ENCODE peak calls at places on chromosomes 11 and 22, in five cellular contexts. E is stimulated activated CD8-positive, alpha-beta memory T cell treated with anti-CD3 and anti-CD28 coated beads, Interleukin-12 subunit alpha, Interleukin-12 subunit beta, amount 100 ng/mL, for 1 hour; Q is activated CD8-positive, alpha-beta memory T cell treated with anti-CD3 and anti-CD28 coated beads for 48 hours; A is mesenteric fat pad; U is tibial nerve. R is an unnamed sample.

GRCh38 chr22:25622011-25622410 is 57.5 kb downstream of the GRK3 start:
- DNase-seq in E (no peak), Q (no peak), A (no peak), U (no peak), R (peak)

GRCh38 chr11:71937826-71938225 is 9.0 kb downstream of the RNF121 start:
- DNase-seq in E (no peak), Q (no peak), A (no peak), U (no peak), R (no peak)

GRCh38 chr11:75032550-75032935 is 43.8 kb downstream of the NEU3 start:
- DNase-seq in E (no peak), Q (no peak), A (no peak), U (no peak), R (no peak)

GRCh38 chr11:101835465-101836063 is 79.2 kb upstream of the CEP126 start:
- DNase-seq in E (no peak), Q (no peak), A (no peak), U (no peak), R (no peak)

GRCh38 chr22:44191036-44191454 is 10.3 kb downstream of the PARVG start:
- DNase-seq in E (no peak), Q (peak), A (no peak), U (no peak), R (no peak)

GRCh38 chr11:42172441-42172840 is 713.0 kb upstream of the LRRC4C start:
- DNase-seq in E (no peak), Q (no peak), A (no peak), U (no peak), R (no peak)

GRCh38 chr22:30892286-30892685 is 76.3 kb downstream of the MORC2 start:
- DNase-seq in E (no peak), Q (no peak), A (peak), U (no peak), R (no peak)

GRCh38 chr22:37552560-37553163 is 7.6 kb upstream of the CDC42EP1 start:
- DNase-seq in E (no peak), Q (no peak), A (no peak), U (no peak), R (no peak)

GRCh38 chr11:16771350-16772140 is 33.1 kb downstream of the C11orf58 start:
- DNase-seq in E (no peak), Q (no peak), A (peak), U (no peak), R (no peak)

GRCh38 chr11:8715501-8715900 is 32.9 kb downstream of the RPL27A start:
- DNase-seq in E (no peak), Q (no peak), A (no peak), U (peak), R (no peak)

GRCh38 chr22:47442821-47443220 is 680.4 kb downstream of the TBC1D22A start:
- DNase-seq in E (no peak), Q (no peak), A (peak), U (no peak), R (no peak)

GRCh38 chr11:66981976-66982578 is 7.0 kb downstream of the C11orf86 start:
- DNase-seq in E (no peak), Q (no peak), A (no peak), U (peak), R (peak)

GRCh38 chr11:129317564-129317963 is 58.1 kb upstream of the BARX2 start:
- DNase-seq in E (no peak), Q (no peak), A (no peak), U (no peak), R (no peak)

GRCh38 chr11:33005175-33005574 is 10.5 kb upstream of the DEPDC7 start:
- DNase-seq in E (no peak), Q (no peak), A (no peak), U (no peak), R (no peak)

GRCh38 chr22:23850136-23850611 is 7.5 kb upstream of the SLC2A11 start:
- DNase-seq in E (no peak), Q (no peak), A (no peak), U (no peak), R (no peak)

GRCh38 chr22:23216331-23217170 is 36.2 kb downstream of the BCR start:
- DNase-seq in E (peak), Q (peak), A (no peak), U (no peak), R (no peak)

GRCh38 chr11:70233511-70233919 is 30.4 kb downstream of the FADD start:
- DNase-seq in E (no peak), Q (no peak), A (no peak), U (no peak), R (peak)

GRCh38 chr11:116422976-116423375 is 349.8 kb downstream of the BUD13 start:
- DNase-seq in E (no peak), Q (no peak), A (no peak), U (no peak), R (no peak)

GRCh38 chr11:132610216-132610615 is 922.1 kb downstream of the OPCML start:
- DNase-seq in E (no peak), Q (no peak), A (no peak), U (no peak), R (peak)

GRCh38 chr11:130850185-130850944 is 65.9 kb downstream of the SNX19 start:
- DNase-seq in E (no peak), Q (no peak), A (no peak), U (no peak), R (no peak)

GRCh38 chr11:76612226-76612625 is 58.3 kb downstream of the LRRC32 start:
- DNase-seq in E (no peak), Q (no peak), A (peak), U (no peak), R (no peak)

GRCh38 chr11:128732471-128733277 is 38.8 kb downstream of the FLI1 start:
- DNase-seq in E (no peak), Q (no peak), A (no peak), U (no peak), R (no peak)

GRCh38 chr11:64395545-64396078 is 36.6 kb downstream of the RPS6KA4 start:
- DNase-seq in E (no peak), Q (no peak), A (no peak), U (no peak), R (no peak)

GRCh38 chr11:56782167-56782847 is 33.8 kb upstream of the OR9G4 start:
- DNase-seq in E (no peak), Q (no peak), A (no peak), U (no peak), R (no peak)

GRCh38 chr11:5690216-5690615 is 626 bp downstream of the TRIM22 start:
- DNase-seq in E (no peak), Q (no peak), A (no peak), U (no peak), R (no peak)

GRCh38 chr11:118915941-118916841 is 9.5 kb downstream of the BCL9L start:
- DNase-seq in E (no peak), Q (no peak), A (no peak), U (no peak), R (no peak)

GRCh38 chr11:13333456-13333957 is 55.9 kb downstream of the BMAL1 start:
- DNase-seq in E (no peak), Q (no peak), A (no peak), U (no peak), R (no peak)

GRCh38 chr11:122676638-122677037 is 21.1 kb downstream of the UBASH3B start:
- DNase-seq in E (no peak), Q (no peak), A (no peak), U (no peak), R (no peak)

GRCh38 chr11:46050065-46050464 is 71.2 kb downstream of the PHF21A start:
- DNase-seq in E (no peak), Q (no peak), A (no peak), U (no peak), R (peak)

GRCh38 chr22:17867160-17867785 is 93.0 kb upstream of the BID start:
- DNase-seq in E (no peak), Q (no peak), A (no peak), U (no peak), R (no peak)

GRCh38 chr11:13152736-13153541 is 124.7 kb upstream of the BMAL1 start:
- DNase-seq in E (no peak), Q (no peak), A (no peak), U (no peak), R (no peak)